ENCODE peak calls at places on chromosome 17, in five cellular contexts. T is RWPE2, K is SK-N-SH, V is AG04449, G is AG10803. R is an unnamed sample.

GRCh38 chr17:50107790-50108414 is 12.8 kb downstream of the PDK2 start:
- DNase-seq in T (peak; percentile 84), K (no peak), G (peak; percentile 28), V (peak; percentile 14), R (no peak)

GRCh38 chr17:50875074-50875473 is 8.9 kb upstream of the TOB1 start:
- DNase-seq in G (no peak), T (no peak), K (no peak), V (no peak), R (no peak)

GRCh38 chr17:15651001-15651582 is 31.6 kb upstream of the FBXW10B start:
- DNase-seq in V (no peak), T (no peak), K (peak; percentile 51), G (no peak), R (no peak)

GRCh38 chr17:47847341-47848197 is 3.4 kb downstream of the SP6 start:
- DNase-seq in V (no peak), T (no peak), K (peak; percentile 71), G (no peak), R (no peak)

GRCh38 chr17:78176548-78177025 is 8.2 kb downstream of the SYNGR2 start:
- DNase-seq in V (no peak), G (peak; percentile 32), T (no peak), K (peak; percentile 90), R (no peak)

GRCh38 chr17:58249270-58250133 is 11.1 kb downstream of the LPO start:
- DNase-seq in V (no peak), K (peak; percentile 99), T (no peak), G (peak; percentile 44), R (no peak)

GRCh38 chr17:16190703-16191360 is 24.5 kb downstream of the NCOR1 start:
- DNase-seq in V (no peak), G (no peak), K (no peak), T (no peak), R (no peak)

GRCh38 chr17:72661093-72661944 is 431.2 kb downstream of the SLC39A11 start:
- DNase-seq in V (no peak), K (peak; percentile 27), T (peak; percentile 95), G (no peak), R (no peak)

GRCh38 chr17:63838586-63839184 is 3.8 kb downstream of the SMARCD2 start:
- DNase-seq in G (peak; percentile 93), V (no peak), K (no peak), T (peak; percentile 82), R (no peak)

GRCh38 chr17:40321502-40322416 is 12.8 kb downstream of the RARA start:
- DNase-seq in K (no peak), V (no peak), T (no peak), G (no peak), R (no peak)
- H3K4me3 ChIP-seq in K (peak overlapping the region; percentile 54), V (peak overlapping the region; percentile 92), T (peak overlapping the region; percentile 9), G (peak overlapping the region; percentile 93), R (peak overlapping the region; percentile 12)

GRCh38 chr17:80477647-80478478 is 1.5 kb upstream of the NPTX1 start:
- DNase-seq in K (peak; percentile 95), T (no peak), G (peak; percentile 32), V (no peak), R (no peak)
- TF ChIP-seq CTCF in K (peak; percentile 60), T (peak; percentile 72), G (peak; percentile 52), V (peak; percentile 84), R (peak; percentile 59)

GRCh38 chr17:83082435-83082834 is 3.0 kb downstream of the METRNL start:
- DNase-seq in G (no peak), V (no peak), K (no peak), T (no peak), R (no peak)
- H3K4me3 ChIP-seq in G (peak overlapping the region; percentile 80), V (peak overlapping the region; percentile 60), K (no peak overlapping the region), T (no peak overlapping the region), R (peak overlapping the region; percentile 61)

DNA sequence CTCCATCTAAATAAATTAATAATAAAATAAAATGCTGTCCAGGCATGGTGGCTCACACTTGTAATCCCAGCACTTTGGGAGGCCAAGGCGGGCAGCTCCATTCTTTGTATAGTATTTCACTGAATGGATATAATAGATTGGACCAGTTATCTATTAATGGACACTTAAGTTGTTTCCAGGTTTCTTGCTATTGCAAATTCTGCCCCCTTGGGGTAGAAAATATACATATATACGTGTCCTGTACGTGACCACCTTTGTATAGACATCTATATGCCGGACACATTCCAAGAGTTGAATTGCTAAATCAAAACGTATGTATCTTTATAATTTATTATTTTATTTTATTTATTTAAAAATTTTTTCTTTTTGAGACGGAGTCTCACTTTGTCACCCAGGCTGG is 3.9 kb upstream of the EXOC7 start:
- DNase-seq in T (no peak), K (peak; percentile 38), V (no peak), G (no peak), R (no peak)
- TF ChIP-seq CTCF in T (no peak), K (peak; percentile 55), V (no peak), G (peak; percentile 8), R (no peak)

GRCh38 chr17:7019839-7020519 is 2.9 kb upstream of the BCL6B start:
- DNase-seq in V (no peak), T (no peak), K (peak; percentile 90), G (peak; percentile 61), R (no peak)
- H3K4me3 ChIP-seq in V (peak overlapping the region; percentile 44), T (peak overlapping the region; percentile 10), K (peak overlapping the region; percentile 52), G (peak overlapping the region; percentile 60), R (peak overlapping the region; percentile 35)

R was measured in astrocyte of the cerebellum.